ENCODE peak calls at places on chromosome X, in nine cellular contexts. M, K, J, S, L, X, G, F and W are unnamed samples.
A peak's percentile ranks its signal among the peaks of the same experiment; 100 is the strongest.

GRCh38 chrX:93673869-93674271 is at the start of gene FAM133A:
- ATAC-seq in M (peak; percentile 48), K (no peak), J (peak; percentile 5), S (peak; percentile 30), L (no peak), X (no peak), G (no peak), F (peak; percentile 30), W (peak; percentile 52)

GRCh38 chrX:110180176-110180927 is 137.5 kb downstream of the AMMECR1 start:
- ATAC-seq in M (no peak), K (no peak), J (no peak), S (peak; percentile 85), L (no peak), X (no peak), G (no peak), F (no peak), W (peak; percentile 58)

GRCh38 chrX:97909245-97909644 is 1025.5 kb downstream of the RPA4 start:
- ATAC-seq in M (no peak), K (no peak), J (no peak), S (no peak), L (no peak), X (no peak), G (no peak), F (no peak), W (no peak)

GRCh38 chrX:8692886-8693285 is 39.1 kb downstream of the ANOS1 start:
- ATAC-seq in M (no peak), K (no peak), J (no peak), S (no peak), L (no peak), X (no peak), G (no peak), F (no peak), W (no peak)

GRCh38 chrX:2547746-2548145 is 47.0 kb upstream of the DHRSX start:
- ATAC-seq in M (no peak), K (no peak), J (no peak), S (no peak), L (no peak), X (no peak), G (no peak), F (no peak), W (no peak)

GRCh38 chrX:47991263-47992092 is 12.3 kb downstream of the ZNF182 start:
- ATAC-seq in M (no peak), K (no peak), J (no peak), S (no peak), L (no peak), X (no peak), G (peak; percentile 90), F (no peak), W (no peak)

GRCh38 chrX:107769581-107770317 is 5.8 kb downstream of the TSC22D3 start:
- ATAC-seq in M (no peak), K (no peak), J (no peak), S (no peak), L (no peak), X (no peak), G (peak; percentile 55), F (no peak), W (no peak)

GRCh38 chrX:38916801-38917200 is 115.5 kb downstream of the MID1IP1 start:
- ATAC-seq in M (peak; percentile 30), K (no peak), J (no peak), S (peak; percentile 56), L (no peak), X (no peak), G (no peak), F (no peak), W (no peak)

GRCh38 chrX:112270991-112271390 is 188.4 kb upstream of the TRPC5 start:
- ATAC-seq in M (no peak), K (no peak), J (no peak), S (no peak), L (no peak), X (no peak), G (no peak), F (no peak), W (no peak)